ENCODE peak calls at places on chromosomes 5 and 9, in nine cellular contexts. One of them, this sample, is unnamed.

GRCh38 chr9:20476912-20477311 is 145.4 kb downstream of the MLLT3 start:
- DNase-seq in kidney: no peak
- DNase-seq in nephron progenitor cell: no peak
- DNase-seq in lower leg skin: no peak
- DNase-seq in suprapubic skin: no peak
- DNase-seq in CD8-positive, alpha-beta T cell: no peak
- DNase-seq in GM12865: no peak
- DNase-seq in epithelial cell of esophagus: no peak
- DNase-seq in GM10248: no peak
- DNase-seq in this sample: no peak

GRCh38 chr5:159819671-159820411 is 96.4 kb upstream of the ADRA1B start:
- DNase-seq in suprapubic skin: peak
- DNase-seq in CD8-positive, alpha-beta T cell: no peak
- DNase-seq in nephron progenitor cell: no peak
- DNase-seq in epithelial cell of esophagus: peak
- DNase-seq in GM12865: no peak
- DNase-seq in GM10248: no peak
- DNase-seq in lower leg skin: peak
- DNase-seq in kidney: peak
- DNase-seq in this sample: no peak

GRCh38 chr5:84724683-84725082 is 340.0 kb upstream of the EDIL3 start:
- DNase-seq in epithelial cell of esophagus: peak
- DNase-seq in suprapubic skin: no peak
- DNase-seq in CD8-positive, alpha-beta T cell: no peak
- DNase-seq in kidney: no peak
- DNase-seq in GM12865: no peak
- DNase-seq in GM10248: no peak
- DNase-seq in nephron progenitor cell: no peak
- DNase-seq in lower leg skin: no peak
- DNase-seq in this sample: no peak

GRCh38 chr5:129460121-129460950 is at the start of gene ADAMTS19:
- DNase-seq in lower leg skin: no peak
- DNase-seq in epithelial cell of esophagus: peak
- DNase-seq in GM12865: no peak
- DNase-seq in nephron progenitor cell: peak
- DNase-seq in suprapubic skin: no peak
- DNase-seq in kidney: peak
- DNase-seq in CD8-positive, alpha-beta T cell: no peak
- DNase-seq in GM10248: peak
- DNase-seq in this sample: no peak

GRCh38 chr5:133066045-133066444 is 14.2 kb downstream of the HSPA4 start:
- DNase-seq in GM12865: no peak
- DNase-seq in kidney: no peak
- DNase-seq in suprapubic skin: no peak
- DNase-seq in lower leg skin: no peak
- DNase-seq in nephron progenitor cell: no peak
- DNase-seq in epithelial cell of esophagus: no peak
- DNase-seq in CD8-positive, alpha-beta T cell: no peak
- DNase-seq in GM10248: no peak
- DNase-seq in this sample: no peak

GRCh38 chr5:100834519-100834918 is 68.6 kb downstream of the ST8SIA4 start:
- DNase-seq in kidney: no peak
- DNase-seq in epithelial cell of esophagus: no peak
- DNase-seq in nephron progenitor cell: no peak
- DNase-seq in GM12865: no peak
- DNase-seq in CD8-positive, alpha-beta T cell: no peak
- DNase-seq in lower leg skin: no peak
- DNase-seq in suprapubic skin: no peak
- DNase-seq in GM10248: no peak
- DNase-seq in this sample: no peak

GRCh38 chr5:135156715-135157404 is 122.8 kb upstream of the PITX1 start:
- DNase-seq in epithelial cell of esophagus: peak
- DNase-seq in GM10248: no peak
- DNase-seq in CD8-positive, alpha-beta T cell: peak
- DNase-seq in kidney: no peak
- DNase-seq in nephron progenitor cell: no peak
- DNase-seq in GM12865: no peak
- DNase-seq in suprapubic skin: no peak
- DNase-seq in lower leg skin: no peak
- DNase-seq in this sample: no peak

GRCh38 chr5:66518753-66519152 is 77.4 kb upstream of the MAST4 start:
- DNase-seq in GM10248: no peak
- DNase-seq in epithelial cell of esophagus: peak
- DNase-seq in CD8-positive, alpha-beta T cell: no peak
- DNase-seq in nephron progenitor cell: no peak
- DNase-seq in kidney: no peak
- DNase-seq in suprapubic skin: no peak
- DNase-seq in lower leg skin: no peak
- DNase-seq in GM12865: no peak
- DNase-seq in this sample: no peak

GRCh38 chr5:63603996-63604395 is 358.2 kb downstream of the HTR1A start:
- DNase-seq in epithelial cell of esophagus: no peak
- DNase-seq in suprapubic skin: no peak
- DNase-seq in lower leg skin: no peak
- DNase-seq in kidney: no peak
- DNase-seq in GM12865: no peak
- DNase-seq in CD8-positive, alpha-beta T cell: no peak
- DNase-seq in GM10248: no peak
- DNase-seq in nephron progenitor cell: no peak
- DNase-seq in this sample: no peak

GRCh38 chr9:109861918-109862317 is 81.9 kb downstream of the PALM2AKAP2 start:
- DNase-seq in epithelial cell of esophagus: no peak
- DNase-seq in GM10248: no peak
- DNase-seq in suprapubic skin: no peak
- DNase-seq in lower leg skin: no peak
- DNase-seq in CD8-positive, alpha-beta T cell: no peak
- DNase-seq in kidney: no peak
- DNase-seq in nephron progenitor cell: no peak
- DNase-seq in GM12865: no peak
- DNase-seq in this sample: no peak

GRCh38 chr5:124906339-124907097 is 160.1 kb upstream of the ZNF608 start:
- DNase-seq in nephron progenitor cell: peak
- DNase-seq in GM10248: no peak
- DNase-seq in kidney: peak
- DNase-seq in suprapubic skin: no peak
- DNase-seq in CD8-positive, alpha-beta T cell: no peak
- DNase-seq in lower leg skin: peak
- DNase-seq in epithelial cell of esophagus: peak
- DNase-seq in GM12865: no peak
- DNase-seq in this sample: no peak

GRCh38 chr9:93676310-93677054 is 100.1 kb downstream of the PHF2 start:
- DNase-seq in nephron progenitor cell: no peak
- DNase-seq in CD8-positive, alpha-beta T cell: peak
- DNase-seq in GM12865: no peak
- DNase-seq in lower leg skin: no peak
- DNase-seq in epithelial cell of esophagus: no peak
- DNase-seq in suprapubic skin: peak
- DNase-seq in kidney: peak
- DNase-seq in GM10248: no peak
- DNase-seq in this sample: peak

GRCh38 chr5:39599721-39600431 is 175.1 kb upstream of the DAB2 start:
- DNase-seq in kidney: no peak
- DNase-seq in suprapubic skin: no peak
- DNase-seq in GM10248: no peak
- DNase-seq in epithelial cell of esophagus: peak
- DNase-seq in lower leg skin: no peak
- DNase-seq in CD8-positive, alpha-beta T cell: no peak
- DNase-seq in GM12865: no peak
- DNase-seq in nephron progenitor cell: no peak
- DNase-seq in this sample: no peak

GRCh38 chr5:133124891-133125290 is 73.1 kb downstream of the HSPA4 start:
- DNase-seq in kidney: no peak
- DNase-seq in CD8-positive, alpha-beta T cell: peak
- DNase-seq in lower leg skin: no peak
- DNase-seq in GM10248: no peak
- DNase-seq in epithelial cell of esophagus: peak
- DNase-seq in nephron progenitor cell: no peak
- DNase-seq in suprapubic skin: no peak
- DNase-seq in GM12865: no peak
- DNase-seq in this sample: no peak

GRCh38 chr5:109748545-109748944 is 58.8 kb downstream of the MAN2A1 start:
- DNase-seq in kidney: no peak
- DNase-seq in GM12865: no peak
- DNase-seq in nephron progenitor cell: no peak
- DNase-seq in CD8-positive, alpha-beta T cell: no peak
- DNase-seq in GM10248: no peak
- DNase-seq in suprapubic skin: no peak
- DNase-seq in lower leg skin: no peak
- DNase-seq in epithelial cell of esophagus: peak
- DNase-seq in this sample: no peak

GRCh38 chr5:140569197-140569596 is 4.6 kb downstream of the SLC35A4 start:
- DNase-seq in GM10248: peak
- DNase-seq in GM12865: no peak
- DNase-seq in CD8-positive, alpha-beta T cell: no peak
- DNase-seq in suprapubic skin: no peak
- DNase-seq in nephron progenitor cell: no peak
- DNase-seq in kidney: no peak
- DNase-seq in lower leg skin: no peak
- DNase-seq in epithelial cell of esophagus: no peak
- DNase-seq in this sample: no peak

GRCh38 chr5:142024771-142025304 is 12.0 kb upstream of the GNPDA1 start:
- DNase-seq in GM10248: peak
- DNase-seq in CD8-positive, alpha-beta T cell: peak
- DNase-seq in lower leg skin: peak
- DNase-seq in GM12865: peak
- DNase-seq in epithelial cell of esophagus: peak
- DNase-seq in suprapubic skin: peak
- DNase-seq in kidney: peak
- DNase-seq in nephron progenitor cell: peak
- DNase-seq in this sample: peak

GRCh38 chr9:36289836-36290435 is 31.7 kb upstream of the GNE start:
- DNase-seq in CD8-positive, alpha-beta T cell: no peak
- DNase-seq in suprapubic skin: no peak
- DNase-seq in GM12865: no peak
- DNase-seq in lower leg skin: no peak
- DNase-seq in kidney: no peak
- DNase-seq in GM10248: no peak
- DNase-seq in nephron progenitor cell: no peak
- DNase-seq in epithelial cell of esophagus: no peak
- DNase-seq in this sample: no peak

GRCh38 chr5:67528953-67529352 is 332.4 kb upstream of the CD180 start:
- DNase-seq in GM10248: no peak
- DNase-seq in nephron progenitor cell: peak
- DNase-seq in lower leg skin: no peak
- DNase-seq in kidney: no peak
- DNase-seq in suprapubic skin: no peak
- DNase-seq in GM12865: peak
- DNase-seq in CD8-positive, alpha-beta T cell: no peak
- DNase-seq in epithelial cell of esophagus: peak
- DNase-seq in this sample: no peak

GRCh38 chr9:123217148-123217585 is 51.2 kb downstream of the STRBP start:
- DNase-seq in CD8-positive, alpha-beta T cell: no peak
- DNase-seq in GM12865: no peak
- DNase-seq in kidney: no peak
- DNase-seq in lower leg skin: no peak
- DNase-seq in nephron progenitor cell: no peak
- DNase-seq in epithelial cell of esophagus: no peak
- DNase-seq in GM10248: peak
- DNase-seq in suprapubic skin: no peak
- DNase-seq in this sample: no peak

GRCh38 chr9:105251733-105252404 is 7.4 kb downstream of the SLC44A1 start:
- DNase-seq in CD8-positive, alpha-beta T cell: no peak
- DNase-seq in suprapubic skin: no peak
- DNase-seq in nephron progenitor cell: no peak
- DNase-seq in lower leg skin: no peak
- DNase-seq in kidney: no peak
- DNase-seq in epithelial cell of esophagus: no peak
- DNase-seq in GM10248: no peak
- DNase-seq in GM12865: no peak
- DNase-seq in this sample: no peak
- TF ChIP-seq CTCF in CD8-positive, alpha-beta T cell: no peak
- TF ChIP-seq CTCF in suprapubic skin: no peak
- TF ChIP-seq CTCF in nephron progenitor cell: no peak
- TF ChIP-seq CTCF in lower leg skin: no peak
- TF ChIP-seq CTCF in kidney: no peak
- TF ChIP-seq CTCF in epithelial cell of esophagus: no peak
- TF ChIP-seq CTCF in GM10248: no peak
- TF ChIP-seq CTCF in GM12865: no peak
- TF ChIP-seq CTCF in this sample: peak

DNA sequence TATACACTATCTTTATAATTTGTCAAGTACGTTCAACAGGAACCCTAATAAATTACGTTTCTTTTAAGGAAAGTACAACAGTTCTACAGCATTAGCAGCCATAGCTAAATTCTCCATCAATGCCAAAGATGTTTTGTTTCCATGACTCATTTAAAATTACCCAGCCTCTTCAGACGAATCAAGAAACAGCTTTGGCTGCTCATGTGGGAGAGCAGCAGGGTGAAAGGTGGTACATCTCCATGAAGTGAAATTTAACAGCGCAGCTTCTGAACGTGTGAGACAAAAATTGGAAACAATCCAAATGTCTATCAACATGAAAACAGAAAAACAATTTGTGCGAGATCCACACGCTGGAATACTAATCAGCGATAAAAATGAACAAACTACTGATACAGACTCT is 327.3 kb upstream of the CDH6 start:
- DNase-seq in GM10248: no peak
- DNase-seq in nephron progenitor cell: no peak
- DNase-seq in epithelial cell of esophagus: peak
- DNase-seq in CD8-positive, alpha-beta T cell: no peak
- DNase-seq in kidney: no peak
- DNase-seq in suprapubic skin: no peak
- DNase-seq in GM12865: no peak
- DNase-seq in lower leg skin: no peak
- DNase-seq in this sample: no peak
- TF ChIP-seq CTCF in GM10248: no peak
- TF ChIP-seq CTCF in nephron progenitor cell: no peak
- TF ChIP-seq CTCF in epithelial cell of esophagus: no peak
- TF ChIP-seq CTCF in CD8-positive, alpha-beta T cell: no peak
- TF ChIP-seq CTCF in kidney: no peak
- TF ChIP-seq CTCF in suprapubic skin: no peak
- TF ChIP-seq CTCF in GM12865: no peak
- TF ChIP-seq CTCF in lower leg skin: no peak
- TF ChIP-seq CTCF in this sample: no peak

GRCh38 chr5:32942225-32942989 is 231.3 kb downstream of the NPR3 start:
- DNase-seq in nephron progenitor cell: peak
- DNase-seq in suprapubic skin: no peak
- DNase-seq in lower leg skin: no peak
- DNase-seq in GM10248: peak
- DNase-seq in GM12865: peak
- DNase-seq in kidney: no peak
- DNase-seq in CD8-positive, alpha-beta T cell: no peak
- DNase-seq in epithelial cell of esophagus: peak
- DNase-seq in this sample: no peak
- TF ChIP-seq CTCF in nephron progenitor cell: peak
- TF ChIP-seq CTCF in suprapubic skin: no peak
- TF ChIP-seq CTCF in lower leg skin: no peak
- TF ChIP-seq CTCF in GM10248: peak
- TF ChIP-seq CTCF in GM12865: peak
- TF ChIP-seq CTCF in kidney: peak
- TF ChIP-seq CTCF in CD8-positive, alpha-beta T cell: peak
- TF ChIP-seq CTCF in epithelial cell of esophagus: peak
- TF ChIP-seq CTCF in this sample: peak

DNA sequence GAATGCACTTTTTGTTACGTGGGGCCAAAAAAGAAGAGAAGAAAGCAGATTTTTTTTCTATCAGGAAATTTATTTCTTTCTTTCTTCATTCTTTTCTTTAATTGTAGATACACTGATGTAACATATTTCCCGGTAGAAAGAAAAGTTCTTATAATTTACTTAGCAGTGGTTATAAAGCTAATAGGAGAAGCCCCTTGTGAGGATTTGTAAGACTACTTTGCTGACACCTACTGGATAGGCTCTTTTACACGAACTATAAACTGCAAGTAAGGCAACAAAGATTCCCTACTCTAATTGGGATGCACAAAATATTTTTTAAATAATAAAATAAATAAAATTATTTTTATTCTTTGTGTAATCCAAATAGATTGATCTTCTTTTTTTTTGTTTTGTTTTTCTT is 284.4 kb downstream of the DNAH5 start:
- DNase-seq in CD8-positive, alpha-beta T cell: no peak
- DNase-seq in GM10248: no peak
- DNase-seq in GM12865: no peak
- DNase-seq in kidney: no peak
- DNase-seq in lower leg skin: no peak
- DNase-seq in epithelial cell of esophagus: peak
- DNase-seq in suprapubic skin: no peak
- DNase-seq in nephron progenitor cell: no peak
- DNase-seq in this sample: no peak
- TF ChIP-seq CTCF in CD8-positive, alpha-beta T cell: no peak
- TF ChIP-seq CTCF in GM10248: no peak
- TF ChIP-seq CTCF in GM12865: no peak
- TF ChIP-seq CTCF in kidney: no peak
- TF ChIP-seq CTCF in lower leg skin: no peak
- TF ChIP-seq CTCF in epithelial cell of esophagus: peak
- TF ChIP-seq CTCF in suprapubic skin: no peak
- TF ChIP-seq CTCF in nephron progenitor cell: no peak
- TF ChIP-seq CTCF in this sample: no peak

This sample was measured in chondrocyte.